ENCODE peak calls at places on chromosomes 2 and 18, in six cellular contexts. Q is mesenchymal stem cell, M is H9, B is IMR-90, Z is neuronal stem cell, K is H1. A is an unnamed sample.

GRCh38 chr2:190792956-190793888 is 87.4 kb upstream of the GLS start:
- DNase-seq in Q (no peak), M (no peak), B (no peak), Z (no peak), K (no peak), A (no peak)

GRCh38 chr2:43890855-43891254 is 52.1 kb downstream of the ABCG8 start:
- DNase-seq in Q (peak), M (no peak), B (peak), Z (no peak), K (no peak), A (no peak)

GRCh38 chr2:28981620-28982371 is 698 bp downstream of the TOGARAM2 start:
- DNase-seq in Q (no peak), M (no peak), B (no peak), Z (no peak), K (no peak), A (peak)

GRCh38 chr2:107437807-107438206 is 388.9 kb upstream of the RGPD4 start:
- DNase-seq in Q (no peak), M (no peak), B (no peak), Z (no peak), K (no peak), A (no peak)

GRCh38 chr2:196849895-196850294 is 40.7 kb upstream of the C2orf66 start:
- DNase-seq in Q (peak), M (no peak), B (peak), Z (no peak), K (no peak), A (peak)

GRCh38 chr2:238509151-238509820 is 82.6 kb downstream of the ASB1 start:
- DNase-seq in Q (no peak), M (peak), B (peak), Z (peak), K (peak), A (no peak)

GRCh38 chr2:240468300-240469238 is 33.1 kb downstream of the GPC1 start:
- DNase-seq in Q (no peak), M (peak), B (no peak), Z (no peak), K (no peak), A (peak)

GRCh38 chr2:223894009-223894408 is 51.1 kb downstream of the WDFY1 start:
- DNase-seq in Q (no peak), M (no peak), B (no peak), Z (no peak), K (no peak), A (no peak)

GRCh38 chr2:12587729-12588522 is 128.8 kb upstream of the TRIB2 start:
- DNase-seq in Q (peak), M (no peak), B (peak), Z (no peak), K (no peak), A (peak)

GRCh38 chr2:52810460-52810859 is 957.1 kb upstream of the CHAC2 start:
- DNase-seq in Q (peak), M (peak), B (peak), Z (peak), K (no peak), A (peak)

GRCh38 chr2:237859082-237859433 is 365 bp upstream of the RAMP1 start:
- DNase-seq in Q (no peak), M (no peak), B (no peak), Z (no peak), K (no peak), A (no peak)

GRCh38 chr2:174400853-174401252 is 5.3 kb downstream of the SCRN3 start:
- DNase-seq in Q (no peak), M (no peak), B (no peak), Z (no peak), K (no peak), A (peak)

GRCh38 chr2:238092486-238093035 is 7.6 kb upstream of the ESPNL start:
- DNase-seq in Q (no peak), M (no peak), B (no peak), Z (no peak), K (no peak), A (no peak)

GRCh38 chr2:213806125-213806726 is 522.0 kb downstream of the SPAG16 start:
- DNase-seq in Q (peak), M (no peak), B (peak), Z (no peak), K (no peak), A (peak)

GRCh38 chr18:76977108-76977621 is 154.8 kb downstream of the ZNF236 start:
- DNase-seq in Q (no peak), M (peak), B (no peak), Z (no peak), K (no peak), A (no peak)

GRCh38 chr2:236517463-236518077 is 52.1 kb upstream of the ACKR3 start:
- DNase-seq in Q (no peak), M (no peak), B (no peak), Z (no peak), K (no peak), A (no peak)

GRCh38 chr2:143930891-143931290 is 589.0 kb downstream of the ZEB2 start:
- DNase-seq in Q (no peak), M (no peak), B (no peak), Z (no peak), K (no peak), A (peak)

GRCh38 chr2:137837830-137838229 is 126.4 kb upstream of the HNMT start:
- DNase-seq in Q (no peak), M (no peak), B (no peak), Z (no peak), K (no peak), A (no peak)

GRCh38 chr18:68676913-68677312 is 38.0 kb downstream of the TMX3 start:
- DNase-seq in Q (peak), M (no peak), B (peak), Z (no peak), K (no peak), A (peak)

GRCh38 chr18:55869965-55870585 is 282.1 kb upstream of the TCF4 start:
- DNase-seq in Q (no peak), M (no peak), B (peak), Z (no peak), K (no peak), A (no peak)

GRCh38 chr18:78920436-78921138 is 59.0 kb upstream of the SALL3 start:
- DNase-seq in Q (no peak), M (no peak), B (no peak), Z (no peak), K (no peak), A (no peak)

GRCh38 chr2:88517759-88518201 is 65.3 kb upstream of the FOXI3 start:
- DNase-seq in Q (no peak), M (no peak), B (no peak), Z (peak), K (peak), A (no peak)

GRCh38 chr2:2788076-2788475 is 457.0 kb upstream of the MYT1L start:
- DNase-seq in Q (no peak), M (peak), B (no peak), Z (peak), K (peak), A (no peak)
- H2BK5ac ChIP-seq in Q (no peak), M (no peak), B (no peak), Z (peak), K (peak), A (no peak)

GRCh38 chr18:9132628-9133027 is 4.0 kb upstream of the ANKRD12 start:
- DNase-seq in Q (no peak), M (no peak), B (no peak), Z (no peak), K (no peak), A (no peak)

GRCh38 chr18:9135081-9135911 is 1.3 kb upstream of the ANKRD12 start:
- DNase-seq in Q (no peak), M (no peak), B (no peak), Z (no peak), K (no peak), A (no peak)

GRCh38 chr18:9130806-9131205 is 5.8 kb upstream of the ANKRD12 start:
- DNase-seq in Q (no peak), M (no peak), B (peak), Z (no peak), K (no peak), A (no peak)

GRCh38 chr18:9135912-9136314 is 668 bp upstream of the ANKRD12 start:
- DNase-seq in Q (peak), M (peak), B (peak), Z (no peak), K (peak), A (no peak)

GRCh38 chr18:9133225-9133624 is 3.4 kb upstream of the ANKRD12 start:
- DNase-seq in Q (no peak), M (no peak), B (no peak), Z (no peak), K (no peak), A (peak)
- H3K27ac ChIP-seq in Q (peak), M (no peak), B (no peak), Z (no peak), K (no peak), A (no peak)

GRCh38 chr2:479031-479430 is 191.1 kb upstream of the ALKAL2 start:
- DNase-seq in Q (no peak), M (no peak), B (no peak), Z (no peak), K (no peak), A (no peak)
- H4K91ac ChIP-seq in Q (no peak), M (no peak), B (no peak), Z (no peak), K (no peak), A (no peak)

DNA sequence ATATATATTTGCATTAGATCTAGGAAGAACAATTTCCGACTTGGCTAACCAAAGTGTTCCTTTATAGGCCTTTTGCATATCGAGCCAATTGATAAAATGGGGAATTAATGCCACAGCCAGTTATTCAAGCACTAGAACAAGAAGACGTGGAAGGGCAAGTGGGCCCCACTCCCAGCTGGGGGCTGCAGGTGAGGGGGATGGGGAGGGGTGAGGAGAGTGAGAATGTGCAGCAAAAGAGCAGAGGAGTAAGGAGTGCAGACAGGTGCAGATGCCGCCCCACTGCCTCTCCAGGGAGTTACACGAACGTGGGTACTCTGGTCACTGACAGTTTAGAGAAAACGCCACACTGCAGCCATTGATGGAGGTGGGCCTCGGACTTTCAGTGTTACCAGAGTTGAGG is 40.8 kb downstream of the GORASP2 start:
- DNase-seq in Q (no peak), M (no peak), B (no peak), Z (no peak), K (no peak), A (no peak)
- H2BK5ac ChIP-seq in Q (no peak), M (no peak), B (no peak), Z (no peak), K (no peak), A (no peak)

GRCh38 chr2:152525277-152525838 is 190.4 kb downstream of the FMNL2 start:
- DNase-seq in Q (peak), M (no peak), B (peak), Z (no peak), K (no peak), A (no peak)
- H3K27ac ChIP-seq in Q (peak), M (no peak), B (no peak), Z (no peak), K (no peak), A (no peak)

DNA sequence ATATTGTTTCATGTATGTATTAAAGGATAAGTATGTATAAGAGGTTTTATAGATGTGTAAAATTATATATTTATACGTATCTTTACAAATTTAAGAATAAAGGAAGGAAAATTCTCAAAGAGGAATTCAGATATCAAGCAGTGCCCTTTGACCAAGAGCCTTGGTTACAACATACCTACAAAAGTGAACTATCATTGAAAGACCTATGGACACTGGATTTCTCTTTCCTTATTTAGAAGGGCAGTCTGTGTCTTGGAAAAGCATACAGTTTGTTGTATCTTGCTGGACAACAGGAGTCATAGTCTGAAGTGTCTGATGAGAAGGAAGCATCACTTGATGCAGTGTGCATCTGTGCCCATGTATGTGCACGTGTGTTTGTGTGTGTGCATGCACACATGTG is 21.8 kb upstream of the USP40 start:
- DNase-seq in Q (no peak), M (no peak), B (no peak), Z (no peak), K (no peak), A (no peak)
- H4K91ac ChIP-seq in Q (no peak), M (no peak), B (no peak), Z (no peak), K (no peak), A (no peak)

A was measured in trophoblast cell.